ENCODE peak calls at places on chromosomes 12 and 14, in five cellular contexts. R is CD4-positive, CD25-positive, alpha-beta regulatory T cell; J is right lobe of liver; H is GM12865; G is breast epithelium. F is an unnamed sample.
A peak's percentile ranks its signal among the peaks of the same experiment; 100 is the strongest.

GRCh38 chr12:12007001-12007712 is 63.6 kb upstream of the BCL2L14 start:
- DNase-seq in R (peak; percentile 43), J (no peak), H (peak; percentile 79), G (no peak), F (no peak)

GRCh38 chr12:43551971-43552559 is at the start of gene ADAMTS20:
- DNase-seq in R (no peak), J (no peak), H (no peak), G (no peak), F (no peak)

GRCh38 chr12:109097140-109097434 is 310 bp upstream of the UNG start:
- DNase-seq in R (no peak), J (no peak), H (no peak), G (no peak), F (no peak)

GRCh38 chr12:121806556-121807308 is 2.9 kb downstream of the SETD1B start:
- DNase-seq in R (no peak), J (peak; percentile 81), H (no peak), G (no peak), F (no peak)

GRCh38 chr14:101599234-101599885 is 38.1 kb downstream of the DIO3 start:
- DNase-seq in R (no peak), J (no peak), H (no peak), G (peak; percentile 34), F (no peak)

GRCh38 chr12:113127791-113128199 is 7.8 kb downstream of the RASAL1 start:
- DNase-seq in R (no peak), J (no peak), H (no peak), G (no peak), F (no peak)

GRCh38 chr14:32726516-32726915 is 212.2 kb upstream of the NPAS3 start:
- DNase-seq in R (no peak), J (no peak), H (no peak), G (no peak), F (no peak)

GRCh38 chr12:366820-367219 is 22.3 kb downstream of the KDM5A start:
- DNase-seq in R (no peak), J (no peak), H (no peak), G (no peak), F (no peak)

GRCh38 chr12:110906088-110906487 is 14.3 kb downstream of the MYL2 start:
- DNase-seq in R (peak; percentile 15), J (no peak), H (peak; percentile 76), G (no peak), F (no peak)

GRCh38 chr14:69582207-69582606 is 7.5 kb upstream of the CCDC177 start:
- DNase-seq in R (no peak), J (no peak), H (no peak), G (no peak), F (no peak)

GRCh38 chr12:115185529-115185928 is 501.6 kb upstream of the TBX3 start:
- DNase-seq in R (no peak), J (no peak), H (no peak), G (no peak), F (no peak)

GRCh38 chr14:79600406-79600805 is 610.9 kb downstream of the DIO2 start:
- DNase-seq in R (no peak), J (no peak), H (no peak), G (no peak), F (no peak)

GRCh38 chr14:68479247-68479646 is 313.6 kb downstream of the ZFP36L1 start:
- DNase-seq in R (no peak), J (no peak), H (no peak), G (no peak), F (no peak)

GRCh38 chr14:37150414-37150813 is 22.0 kb downstream of the SLC25A21 start:
- DNase-seq in R (peak; percentile 12), J (no peak), H (peak; percentile 9), G (no peak), F (no peak)

GRCh38 chr14:89660183-89660582 is 243.2 kb upstream of the FOXN3 start:
- DNase-seq in R (no peak), J (no peak), H (no peak), G (no peak), F (no peak)

GRCh38 chr12:45877069-45877468 is 113.3 kb downstream of the SCAF11 start:
- DNase-seq in R (no peak), J (no peak), H (no peak), G (no peak), F (no peak)

GRCh38 chr12:88035907-88036289 is 6.7 kb upstream of the C12orf50 start:
- DNase-seq in R (no peak), J (no peak), H (peak; percentile 24), G (no peak), F (peak; percentile 18)

GRCh38 chr14:71532790-71533189 is 399.4 kb upstream of the RGS6 start:
- DNase-seq in R (no peak), J (no peak), H (peak; percentile 33), G (no peak), F (no peak)

GRCh38 chr12:14238224-14238792 is 127.2 kb upstream of the ATF7IP start:
- DNase-seq in R (peak; percentile 51), J (no peak), H (peak; percentile 55), G (no peak), F (no peak)

GRCh38 chr12:126093911-126094310 is 1028.7 kb downstream of the AACS start:
- DNase-seq in R (no peak), J (no peak), H (no peak), G (no peak), F (no peak)

GRCh38 chr12:39505025-39505424 is 62.1 kb upstream of the KIF21A start:
- DNase-seq in R (no peak), J (no peak), H (no peak), G (no peak), F (no peak)

GRCh38 chr12:69099201-69099837 is 140.1 kb upstream of the CPSF6 start:
- DNase-seq in R (no peak), J (no peak), H (no peak), G (no peak), F (no peak)

GRCh38 chr14:20332386-20332945 is 613 bp downstream of the CCNB1IP1 start:
- DNase-seq in R (no peak), J (no peak), H (peak; percentile 13), G (no peak), F (no peak)

GRCh38 chr12:65962921-65963883 is 138.9 kb downstream of the HMGA2 start:
- DNase-seq in R (peak; percentile 9), J (no peak), H (peak; percentile 23), G (no peak), F (no peak)

GRCh38 chr14:103679351-103679750 is 35.9 kb downstream of the XRCC3 start:
- DNase-seq in R (peak; percentile 48), J (peak; percentile 69), H (peak; percentile 82), G (no peak), F (no peak)

GRCh38 chr12:29110506-29111442 is 38.3 kb upstream of the FAR2 start:
- DNase-seq in R (no peak), J (no peak), H (no peak), G (no peak), F (no peak)

GRCh38 chr12:61536525-61536924 is 723.7 kb upstream of the USP15 start:
- DNase-seq in R (no peak), J (no peak), H (no peak), G (no peak), F (no peak)

GRCh38 chr14:104687601-104688504 is 1.6 kb upstream of the INF2 start:
- DNase-seq in R (no peak), J (peak; percentile 97), H (no peak), G (peak; percentile 88), F (no peak)

GRCh38 chr12:102957339-102958050 is at the start of gene ASCL1:
- DNase-seq in R (peak; percentile 66), J (no peak), H (peak; percentile 74), G (no peak), F (no peak)
- H3K4me3 ChIP-seq in R (no peak within 1 kb of the TSS), J (peak within 1 kb of the TSS; percentile 56), H (peak within 1 kb of the TSS; percentile 71), G (peak within 1 kb of the TSS; percentile 23), F (no peak within 1 kb of the TSS)

GRCh38 chr14:88209273-88209672 is 113.8 kb downstream of the KCNK10 start:
- DNase-seq in R (no peak), J (no peak), H (peak; percentile 71), G (no peak), F (no peak)
- H3K4me3 ChIP-seq in R (no peak overlapping the region), J (no peak overlapping the region), H (no peak overlapping the region), G (no peak overlapping the region), F (no peak overlapping the region)

GRCh38 chr14:61145903-61146411 is 135.2 kb downstream of the TMEM30B start:
- DNase-seq in R (no peak), J (no peak), H (no peak), G (no peak), F (no peak)
- H3K4me3 ChIP-seq in R (no peak overlapping the region), J (no peak overlapping the region), H (no peak overlapping the region), G (no peak overlapping the region), F (no peak overlapping the region)

DNA sequence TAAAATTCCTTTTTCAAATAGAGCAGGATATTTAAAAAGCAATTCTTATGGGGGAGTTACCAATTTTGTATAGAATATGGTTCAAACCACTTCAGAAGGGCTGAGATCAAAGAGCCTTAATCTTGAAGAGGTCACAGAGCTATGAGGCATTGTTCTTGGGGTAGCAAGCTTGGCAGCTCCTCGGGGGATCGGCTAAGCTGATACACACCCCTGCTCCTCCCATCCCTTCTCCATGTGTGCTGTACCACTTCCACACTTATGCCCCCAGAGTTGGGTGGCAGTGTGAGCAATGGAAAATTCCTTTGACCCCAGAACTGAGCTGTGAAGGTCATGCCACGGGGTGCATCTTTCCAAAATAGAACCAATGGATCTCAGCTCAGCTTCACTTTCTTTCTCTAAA is 15.0 kb upstream of the TMEM30B start:
- DNase-seq in R (no peak), J (no peak), H (no peak), G (no peak), F (no peak)
- H3K4me3 ChIP-seq in R (no peak overlapping the region), J (no peak overlapping the region), H (no peak overlapping the region), G (no peak overlapping the region), F (no peak overlapping the region)

DNA sequence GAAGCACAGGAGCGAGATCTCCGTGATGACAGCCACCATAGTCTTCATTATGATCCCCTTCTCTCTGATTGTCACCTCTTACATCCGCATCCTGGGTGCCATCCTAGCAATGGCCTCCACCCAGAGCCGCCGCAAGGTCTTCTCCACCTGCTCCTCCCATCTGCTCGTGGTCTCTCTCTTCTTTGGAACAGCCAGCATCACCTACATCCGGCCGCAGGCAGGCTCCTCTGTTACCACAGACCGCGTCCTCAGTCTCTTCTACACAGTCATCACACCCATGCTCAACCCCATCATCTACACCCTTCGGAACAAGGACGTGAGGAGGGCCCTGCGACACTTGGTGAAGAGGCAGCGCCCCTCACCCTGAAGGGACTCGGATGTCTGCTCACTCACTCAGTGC is 775 bp downstream of the OR10P1 start:
- DNase-seq in R (peak; percentile 51), J (no peak), H (no peak), G (no peak), F (no peak)
- H3K4me3 ChIP-seq in R (no peak overlapping the region), J (no peak overlapping the region), H (no peak overlapping the region), G (no peak overlapping the region), F (no peak overlapping the region)

F was measured in lower leg skin.